ENCODE peak calls at places on chromosomes 13 and 19, in seven cellular contexts. One of them, this sample, is unnamed.

GRCh38 chr19:32269831-32270230 is 75.6 kb upstream of the ZNF507 start:
- DNase-seq in choroid plexus epithelial cell: no peak
- DNase-seq in sigmoid colon: no peak
- DNase-seq in GM13977: no peak
- DNase-seq in left ventricle myocardium inferior: no peak
- DNase-seq in fibroblast of mammary gland: no peak
- DNase-seq in AG09319: no peak
- DNase-seq in this sample: no peak

GRCh38 chr19:6801397-6802086 is 29.0 kb downstream of the VAV1 start:
- DNase-seq in choroid plexus epithelial cell: peak
- DNase-seq in sigmoid colon: peak
- DNase-seq in GM13977: peak
- DNase-seq in left ventricle myocardium inferior: peak
- DNase-seq in fibroblast of mammary gland: no peak
- DNase-seq in AG09319: no peak
- DNase-seq in this sample: peak

GRCh38 chr13:110636053-110636475 is 20.7 kb downstream of the NAXD start:
- DNase-seq in choroid plexus epithelial cell: no peak
- DNase-seq in sigmoid colon: no peak
- DNase-seq in GM13977: no peak
- DNase-seq in left ventricle myocardium inferior: no peak
- DNase-seq in fibroblast of mammary gland: no peak
- DNase-seq in AG09319: no peak
- DNase-seq in this sample: no peak

GRCh38 chr19:15463865-15464371 is 426 bp downstream of the RASAL3 start:
- DNase-seq in choroid plexus epithelial cell: no peak
- DNase-seq in sigmoid colon: no peak
- DNase-seq in GM13977: peak
- DNase-seq in left ventricle myocardium inferior: no peak
- DNase-seq in fibroblast of mammary gland: no peak
- DNase-seq in AG09319: no peak
- DNase-seq in this sample: peak

GRCh38 chr13:92535222-92536006 is 691.2 kb upstream of the GPC6 start:
- DNase-seq in choroid plexus epithelial cell: no peak
- DNase-seq in sigmoid colon: no peak
- DNase-seq in GM13977: no peak
- DNase-seq in left ventricle myocardium inferior: no peak
- DNase-seq in fibroblast of mammary gland: no peak
- DNase-seq in AG09319: no peak
- DNase-seq in this sample: no peak

GRCh38 chr13:23159587-23160240 is 21.1 kb upstream of the SGCG start:
- DNase-seq in choroid plexus epithelial cell: no peak
- DNase-seq in sigmoid colon: no peak
- DNase-seq in GM13977: peak
- DNase-seq in left ventricle myocardium inferior: no peak
- DNase-seq in fibroblast of mammary gland: no peak
- DNase-seq in AG09319: no peak
- DNase-seq in this sample: peak

GRCh38 chr13:30832845-30833332 is 73.2 kb upstream of the MEDAG start:
- DNase-seq in choroid plexus epithelial cell: peak
- DNase-seq in sigmoid colon: no peak
- DNase-seq in GM13977: peak
- DNase-seq in left ventricle myocardium inferior: peak
- DNase-seq in fibroblast of mammary gland: no peak
- DNase-seq in AG09319: no peak
- DNase-seq in this sample: peak

GRCh38 chr13:75771818-75772217 is 135.7 kb downstream of the LMO7 start:
- DNase-seq in choroid plexus epithelial cell: peak
- DNase-seq in sigmoid colon: no peak
- DNase-seq in GM13977: no peak
- DNase-seq in left ventricle myocardium inferior: no peak
- DNase-seq in fibroblast of mammary gland: peak
- DNase-seq in AG09319: no peak
- DNase-seq in this sample: no peak

GRCh38 chr13:32737111-32737571 is 150.9 kb downstream of the PDS5B start:
- DNase-seq in choroid plexus epithelial cell: peak
- DNase-seq in sigmoid colon: no peak
- DNase-seq in GM13977: peak
- DNase-seq in left ventricle myocardium inferior: no peak
- DNase-seq in fibroblast of mammary gland: peak
- DNase-seq in AG09319: no peak
- DNase-seq in this sample: peak

GRCh38 chr13:45823583-45823982 is 28.0 kb downstream of the SIAH3 start:
- DNase-seq in choroid plexus epithelial cell: no peak
- DNase-seq in sigmoid colon: no peak
- DNase-seq in GM13977: no peak
- DNase-seq in left ventricle myocardium inferior: no peak
- DNase-seq in fibroblast of mammary gland: no peak
- DNase-seq in AG09319: no peak
- DNase-seq in this sample: no peak

GRCh38 chr13:37701306-37701705 is 102.7 kb upstream of the POSTN start:
- DNase-seq in choroid plexus epithelial cell: peak
- DNase-seq in sigmoid colon: no peak
- DNase-seq in GM13977: no peak
- DNase-seq in left ventricle myocardium inferior: no peak
- DNase-seq in fibroblast of mammary gland: peak
- DNase-seq in AG09319: no peak
- DNase-seq in this sample: no peak

GRCh38 chr19:34350161-34350561 is 14.8 kb upstream of the GPI start:
- DNase-seq in choroid plexus epithelial cell: no peak
- DNase-seq in sigmoid colon: no peak
- DNase-seq in GM13977: no peak
- DNase-seq in left ventricle myocardium inferior: no peak
- DNase-seq in fibroblast of mammary gland: peak
- DNase-seq in AG09319: no peak
- DNase-seq in this sample: no peak

GRCh38 chr13:24214528-24214927 is 54.0 kb downstream of the SPATA13 start:
- DNase-seq in choroid plexus epithelial cell: no peak
- DNase-seq in sigmoid colon: no peak
- DNase-seq in GM13977: no peak
- DNase-seq in left ventricle myocardium inferior: no peak
- DNase-seq in fibroblast of mammary gland: no peak
- DNase-seq in AG09319: no peak
- DNase-seq in this sample: peak

GRCh38 chr19:15245370-15246197 is 13.3 kb upstream of the EPHX3 start:
- DNase-seq in choroid plexus epithelial cell: no peak
- DNase-seq in sigmoid colon: no peak
- DNase-seq in GM13977: no peak
- DNase-seq in left ventricle myocardium inferior: no peak
- DNase-seq in fibroblast of mammary gland: no peak
- DNase-seq in AG09319: no peak
- DNase-seq in this sample: no peak

GRCh38 chr19:29239220-29239776 is 26.3 kb upstream of the UQCRFS1 start:
- DNase-seq in choroid plexus epithelial cell: no peak
- DNase-seq in sigmoid colon: no peak
- DNase-seq in GM13977: no peak
- DNase-seq in left ventricle myocardium inferior: no peak
- DNase-seq in fibroblast of mammary gland: no peak
- DNase-seq in AG09319: no peak
- DNase-seq in this sample: no peak

GRCh38 chr13:40200273-40200978 is 466.0 kb downstream of the FOXO1 start:
- DNase-seq in choroid plexus epithelial cell: no peak
- DNase-seq in sigmoid colon: no peak
- DNase-seq in GM13977: no peak
- DNase-seq in left ventricle myocardium inferior: no peak
- DNase-seq in fibroblast of mammary gland: no peak
- DNase-seq in AG09319: no peak
- DNase-seq in this sample: no peak

GRCh38 chr19:42152285-42152684 is 20.0 kb upstream of the POU2F2 start:
- DNase-seq in choroid plexus epithelial cell: no peak
- DNase-seq in sigmoid colon: no peak
- DNase-seq in GM13977: no peak
- DNase-seq in left ventricle myocardium inferior: no peak
- DNase-seq in fibroblast of mammary gland: no peak
- DNase-seq in AG09319: no peak
- DNase-seq in this sample: no peak

GRCh38 chr19:33219261-33219812 is 6.3 kb downstream of the SLC7A10 start:
- DNase-seq in choroid plexus epithelial cell: peak
- DNase-seq in sigmoid colon: no peak
- DNase-seq in GM13977: no peak
- DNase-seq in left ventricle myocardium inferior: no peak
- DNase-seq in fibroblast of mammary gland: no peak
- DNase-seq in AG09319: no peak
- DNase-seq in this sample: no peak

GRCh38 chr13:94764576-94765321 is 52.4 kb upstream of the SOX21 start:
- DNase-seq in choroid plexus epithelial cell: no peak
- DNase-seq in sigmoid colon: no peak
- DNase-seq in GM13977: no peak
- DNase-seq in left ventricle myocardium inferior: no peak
- DNase-seq in fibroblast of mammary gland: peak
- DNase-seq in AG09319: no peak
- DNase-seq in this sample: no peak

GRCh38 chr19:14030997-14031718 is 404 bp upstream of the IL27RA start:
- DNase-seq in choroid plexus epithelial cell: no peak
- DNase-seq in sigmoid colon: no peak
- DNase-seq in GM13977: no peak
- DNase-seq in left ventricle myocardium inferior: no peak
- DNase-seq in fibroblast of mammary gland: no peak
- DNase-seq in AG09319: no peak
- DNase-seq in this sample: no peak

GRCh38 chr13:49733181-49733951 is 42.1 kb upstream of the EBPL start:
- DNase-seq in choroid plexus epithelial cell: peak
- DNase-seq in sigmoid colon: no peak
- DNase-seq in GM13977: no peak
- DNase-seq in left ventricle myocardium inferior: no peak
- DNase-seq in fibroblast of mammary gland: no peak
- DNase-seq in AG09319: no peak
- DNase-seq in this sample: no peak

GRCh38 chr13:99971576-99972189 is at the start of gene ZIC5:
- DNase-seq in choroid plexus epithelial cell: peak
- DNase-seq in sigmoid colon: no peak
- DNase-seq in GM13977: no peak
- DNase-seq in left ventricle myocardium inferior: no peak
- DNase-seq in fibroblast of mammary gland: no peak
- DNase-seq in AG09319: no peak
- DNase-seq in this sample: no peak

GRCh38 chr19:38191747-38192146 is 32.3 kb downstream of the DPF1 start:
- DNase-seq in choroid plexus epithelial cell: no peak
- DNase-seq in sigmoid colon: no peak
- DNase-seq in GM13977: no peak
- DNase-seq in left ventricle myocardium inferior: no peak
- DNase-seq in fibroblast of mammary gland: no peak
- DNase-seq in AG09319: no peak
- DNase-seq in this sample: no peak

GRCh38 chr19:30136591-30136990 is 194.6 kb downstream of the URI1 start:
- DNase-seq in choroid plexus epithelial cell: no peak
- DNase-seq in sigmoid colon: no peak
- DNase-seq in GM13977: no peak
- DNase-seq in left ventricle myocardium inferior: no peak
- DNase-seq in fibroblast of mammary gland: no peak
- DNase-seq in AG09319: no peak
- DNase-seq in this sample: no peak

GRCh38 chr13:112885782-112886268 is 83.2 kb upstream of the MCF2L start:
- DNase-seq in choroid plexus epithelial cell: peak
- DNase-seq in sigmoid colon: peak
- DNase-seq in GM13977: no peak
- DNase-seq in left ventricle myocardium inferior: peak
- DNase-seq in fibroblast of mammary gland: peak
- DNase-seq in AG09319: peak
- DNase-seq in this sample: no peak

GRCh38 chr13:85659493-85659892 is 139.7 kb downstream of the SLITRK6 start:
- DNase-seq in choroid plexus epithelial cell: peak
- DNase-seq in sigmoid colon: no peak
- DNase-seq in GM13977: no peak
- DNase-seq in left ventricle myocardium inferior: no peak
- DNase-seq in fibroblast of mammary gland: no peak
- DNase-seq in AG09319: no peak
- DNase-seq in this sample: no peak

GRCh38 chr13:22235950-22236290 is 565.0 kb downstream of the FGF9 start:
- DNase-seq in choroid plexus epithelial cell: no peak
- DNase-seq in sigmoid colon: no peak
- DNase-seq in GM13977: no peak
- DNase-seq in left ventricle myocardium inferior: no peak
- DNase-seq in fibroblast of mammary gland: no peak
- DNase-seq in AG09319: no peak
- DNase-seq in this sample: no peak

GRCh38 chr13:112587767-112588489 is at the start of gene TUBGCP3:
- DNase-seq in choroid plexus epithelial cell: peak
- DNase-seq in sigmoid colon: peak
- DNase-seq in GM13977: peak
- DNase-seq in left ventricle myocardium inferior: peak
- DNase-seq in fibroblast of mammary gland: peak
- DNase-seq in AG09319: peak
- DNase-seq in this sample: peak

GRCh38 chr13:77337159-77337558 is 10.3 kb upstream of the MYCBP2 start:
- DNase-seq in choroid plexus epithelial cell: no peak
- DNase-seq in sigmoid colon: no peak
- DNase-seq in GM13977: no peak
- DNase-seq in left ventricle myocardium inferior: no peak
- DNase-seq in fibroblast of mammary gland: no peak
- DNase-seq in AG09319: no peak
- DNase-seq in this sample: no peak
- TF ChIP-seq CTCF in choroid plexus epithelial cell: no peak
- TF ChIP-seq CTCF in sigmoid colon: no peak
- TF ChIP-seq CTCF in GM13977: peak
- TF ChIP-seq CTCF in left ventricle myocardium inferior: no peak
- TF ChIP-seq CTCF in fibroblast of mammary gland: no peak
- TF ChIP-seq CTCF in AG09319: no peak
- TF ChIP-seq CTCF in this sample: peak

GRCh38 chr13:87259479-87260083 is 411.6 kb upstream of the SLITRK5 start:
- DNase-seq in choroid plexus epithelial cell: peak
- DNase-seq in sigmoid colon: no peak
- DNase-seq in GM13977: no peak
- DNase-seq in left ventricle myocardium inferior: no peak
- DNase-seq in fibroblast of mammary gland: no peak
- DNase-seq in AG09319: no peak
- DNase-seq in this sample: no peak
- TF ChIP-seq CTCF in choroid plexus epithelial cell: peak
- TF ChIP-seq CTCF in sigmoid colon: no peak
- TF ChIP-seq CTCF in GM13977: peak
- TF ChIP-seq CTCF in left ventricle myocardium inferior: peak
- TF ChIP-seq CTCF in fibroblast of mammary gland: no peak
- TF ChIP-seq CTCF in AG09319: peak
- TF ChIP-seq CTCF in this sample: peak

DNA sequence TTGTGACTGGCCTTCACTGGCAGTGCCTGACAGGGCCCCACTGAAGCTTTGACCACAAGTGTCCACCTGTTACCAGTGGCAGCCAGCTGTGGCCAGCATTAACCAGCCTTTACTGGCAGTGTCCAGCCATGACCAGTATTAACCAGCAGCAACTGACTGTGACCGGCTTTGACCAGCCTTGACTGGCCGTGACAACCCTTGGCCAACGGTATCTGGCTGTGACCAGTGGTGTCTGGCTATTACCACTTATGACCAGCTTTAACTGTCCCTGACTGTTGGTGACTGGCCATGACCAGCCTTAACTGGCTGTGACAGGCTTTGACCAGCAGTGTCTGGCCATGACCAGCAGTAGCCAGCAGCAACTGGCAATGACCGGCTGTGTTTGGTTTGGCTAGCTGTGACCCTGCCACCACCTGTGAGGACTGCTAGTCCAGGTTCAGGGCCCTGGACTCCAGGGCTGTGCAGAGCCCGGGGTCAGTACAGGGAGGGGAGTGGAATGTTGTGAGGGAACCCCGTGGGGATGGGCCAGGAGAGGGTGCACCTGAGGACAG is 32.2 kb downstream of the CKM start:
- DNase-seq in choroid plexus epithelial cell: no peak
- DNase-seq in sigmoid colon: no peak
- DNase-seq in GM13977: no peak
- DNase-seq in left ventricle myocardium inferior: no peak
- DNase-seq in fibroblast of mammary gland: no peak
- DNase-seq in AG09319: no peak
- DNase-seq in this sample: no peak
- TF ChIP-seq CTCF in choroid plexus epithelial cell: no peak
- TF ChIP-seq CTCF in sigmoid colon: no peak
- TF ChIP-seq CTCF in GM13977: no peak
- TF ChIP-seq CTCF in left ventricle myocardium inferior: no peak
- TF ChIP-seq CTCF in fibroblast of mammary gland: no peak
- TF ChIP-seq CTCF in AG09319: no peak
- TF ChIP-seq CTCF in this sample: no peak

GRCh38 chr19:51111606-51112005 is 3.4 kb upstream of the CTU1 start:
- DNase-seq in choroid plexus epithelial cell: no peak
- DNase-seq in sigmoid colon: no peak
- DNase-seq in GM13977: no peak
- DNase-seq in left ventricle myocardium inferior: no peak
- DNase-seq in fibroblast of mammary gland: no peak
- DNase-seq in AG09319: no peak
- DNase-seq in this sample: no peak
- TF ChIP-seq CTCF in choroid plexus epithelial cell: peak
- TF ChIP-seq CTCF in sigmoid colon: no peak
- TF ChIP-seq CTCF in GM13977: no peak
- TF ChIP-seq CTCF in left ventricle myocardium inferior: no peak
- TF ChIP-seq CTCF in fibroblast of mammary gland: peak
- TF ChIP-seq CTCF in AG09319: no peak
- TF ChIP-seq CTCF in this sample: no peak